ENCODE peak calls at places on chromosomes 3 and 15, in eight cellular contexts. O is prostate gland, T is uterus, H is ovary, D is transverse colon, U is stomach, X is H1, B is tibial nerve. K is an unnamed sample.

GRCh38 chr15:91021516-91022074 is 799 bp downstream of the VPS33B start:
- DNase-seq in O (no peak), T (no peak), H (no peak), D (no peak), U (no peak), X (no peak), B (no peak), K (no peak)

GRCh38 chr3:137035631-137036030 is 77.8 kb downstream of the IL20RB start:
- DNase-seq in O (no peak), T (no peak), H (no peak), D (no peak), U (no peak), X (no peak), B (no peak), K (no peak)

GRCh38 chr3:127639173-127640030 is 10.4 kb downstream of the PODXL2 start:
- DNase-seq in O (no peak), T (no peak), H (no peak), D (no peak), U (no peak), X (no peak), B (no peak), K (no peak)

GRCh38 chr15:43095243-43095642 is 10.6 kb downstream of the UBR1 start:
- DNase-seq in O (no peak), T (no peak), H (no peak), D (no peak), U (no peak), X (no peak), B (no peak), K (no peak)

GRCh38 chr15:69665641-69666091 is 213.0 kb downstream of the RPLP1 start:
- DNase-seq in O (no peak), T (no peak), H (peak), D (no peak), U (no peak), X (no peak), B (no peak), K (no peak)

GRCh38 chr15:80404057-80404718 is at the start of gene ARNT2:
- DNase-seq in O (no peak), T (peak), H (peak), D (no peak), U (no peak), X (no peak), B (no peak), K (no peak)

GRCh38 chr3:69855436-69856162 is 116.3 kb downstream of the MITF start:
- DNase-seq in O (no peak), T (no peak), H (no peak), D (no peak), U (no peak), X (no peak), B (no peak), K (no peak)

GRCh38 chr3:13708871-13709595 is 160.1 kb downstream of the FBLN2 start:
- DNase-seq in O (no peak), T (peak), H (no peak), D (no peak), U (no peak), X (no peak), B (no peak), K (peak)

GRCh38 chr15:81083201-81083600 is 50.9 kb upstream of the CFAP161 start:
- DNase-seq in O (no peak), T (no peak), H (no peak), D (no peak), U (no peak), X (no peak), B (no peak), K (no peak)

GRCh38 chr3:5194801-5195509 is 7.4 kb downstream of the EDEM1 start:
- DNase-seq in O (peak), T (peak), H (no peak), D (no peak), U (no peak), X (no peak), B (peak), K (peak)

GRCh38 chr3:184259878-184260570 is 1.3 kb downstream of the CAMK2N2 start:
- DNase-seq in O (no peak), T (peak), H (peak), D (peak), U (peak), X (no peak), B (no peak), K (no peak)

GRCh38 chr3:128081846-128082245 is 29.6 kb downstream of the SEC61A1 start:
- DNase-seq in O (no peak), T (no peak), H (no peak), D (no peak), U (no peak), X (no peak), B (no peak), K (no peak)

GRCh38 chr3:194323785-194324735 is 27.1 kb downstream of the CPN2 start:
- DNase-seq in O (peak), T (peak), H (no peak), D (peak), U (no peak), X (no peak), B (no peak), K (peak)

GRCh38 chr3:59812778-59813558 is 763.1 kb upstream of the CFAP20DC start:
- DNase-seq in O (no peak), T (no peak), H (no peak), D (no peak), U (no peak), X (no peak), B (no peak), K (no peak)

GRCh38 chr3:187223799-187224198 is 26.5 kb downstream of the RTP1 start:
- DNase-seq in O (no peak), T (no peak), H (no peak), D (no peak), U (no peak), X (no peak), B (no peak), K (no peak)

GRCh38 chr3:122962149-122962548 is 65.4 kb downstream of the SEMA5B start:
- DNase-seq in O (no peak), T (no peak), H (no peak), D (no peak), U (no peak), X (no peak), B (no peak), K (no peak)

GRCh38 chr15:73540161-73540560 is 93.0 kb downstream of the NPTN start:
- DNase-seq in O (no peak), T (no peak), H (no peak), D (no peak), U (no peak), X (no peak), B (no peak), K (no peak)

GRCh38 chr3:65854606-65855304 is 184.0 kb downstream of the MAGI1 start:
- DNase-seq in O (peak), T (no peak), H (no peak), D (peak), U (no peak), X (no peak), B (no peak), K (no peak)

GRCh38 chr3:195115598-195115905 is 155.4 kb downstream of the XXYLT1 start:
- DNase-seq in O (no peak), T (no peak), H (no peak), D (no peak), U (no peak), X (no peak), B (no peak), K (no peak)

GRCh38 chr3:98814799-98815450 is 51.8 kb downstream of the ST3GAL6 start:
- DNase-seq in O (no peak), T (no peak), H (no peak), D (no peak), U (no peak), X (no peak), B (no peak), K (no peak)

GRCh38 chr3:106157411-106157810 is 288.6 kb upstream of the CBLB start:
- DNase-seq in O (no peak), T (no peak), H (no peak), D (peak), U (no peak), X (no peak), B (no peak), K (no peak)

GRCh38 chr15:101162701-101163483 is 89.0 kb downstream of the CHSY1 start:
- DNase-seq in O (peak), T (no peak), H (no peak), D (no peak), U (no peak), X (no peak), B (no peak), K (no peak)

DNA sequence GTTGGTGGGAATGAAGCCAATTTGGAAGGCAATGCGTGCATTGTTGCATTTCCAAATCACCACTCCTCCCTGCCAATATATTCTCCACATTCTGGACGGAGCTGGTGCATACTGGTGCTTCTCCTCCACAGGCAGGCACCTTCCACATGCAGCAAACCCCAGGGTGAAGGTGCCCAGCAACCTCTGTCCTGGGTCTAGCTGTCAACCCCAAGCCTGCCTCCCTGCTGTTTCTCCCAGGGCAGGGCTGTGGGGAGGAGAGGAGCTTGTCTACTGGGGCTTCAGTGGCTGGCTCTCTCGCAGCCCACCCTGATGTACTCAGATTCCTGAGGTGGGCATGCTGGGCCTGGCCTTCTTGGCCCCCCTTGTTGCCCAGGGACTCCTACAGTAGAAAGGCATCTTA is 20.1 kb downstream of the GASK1A start:
- DNase-seq in O (no peak), T (no peak), H (no peak), D (no peak), U (no peak), X (no peak), B (no peak), K (no peak)
- H3K27ac ChIP-seq in O (peak), T (peak), H (peak), D (peak), U (peak), X (no peak), B (peak), K (peak)

DNA sequence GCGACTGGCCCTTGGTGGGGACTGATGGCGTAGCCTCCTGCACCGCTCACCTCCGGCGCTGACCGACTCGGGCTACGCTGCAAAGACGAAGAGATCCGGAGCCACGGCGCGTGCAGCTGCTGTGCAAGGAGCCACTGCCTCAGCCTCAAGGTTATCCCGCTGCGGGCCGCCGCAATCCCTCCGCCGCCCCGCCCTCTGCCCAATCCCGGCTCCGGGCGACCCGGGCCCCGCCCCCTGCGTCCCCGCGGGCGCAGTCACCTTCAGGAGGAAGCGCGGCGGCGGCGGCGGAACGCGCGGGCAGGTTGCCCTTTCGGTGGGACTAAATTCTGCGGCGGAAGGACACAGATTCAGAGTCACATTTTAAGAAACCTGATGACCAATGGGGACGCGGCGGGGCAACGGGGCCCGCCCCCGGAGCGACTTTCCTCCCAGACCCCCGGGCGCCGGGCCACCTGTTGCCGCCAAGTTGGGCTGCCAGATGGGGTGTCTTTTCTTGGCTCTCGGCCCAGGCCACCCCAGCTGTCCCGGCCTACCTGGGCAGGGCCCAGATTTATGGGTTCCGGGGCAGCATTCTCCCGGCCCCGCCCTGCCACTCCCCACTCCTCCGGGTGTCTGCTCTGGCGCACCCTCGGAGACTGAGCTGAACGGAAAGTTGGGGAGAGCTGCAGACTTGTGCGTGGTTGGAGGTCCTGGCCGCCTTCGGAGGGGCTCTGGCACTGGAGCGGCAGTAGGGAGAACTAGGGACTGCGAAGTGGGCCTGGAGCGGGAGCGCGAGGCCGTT is at the start of gene PKM:
- DNase-seq in O (peak), T (peak), H (peak), D (peak), U (peak), X (peak), B (peak), K (peak)
- TF ChIP-seq POLR2A in O (peak), T (peak), H (peak), D (peak), U (no peak), X (peak), B (peak), K (peak)

GRCh38 chr3:45118615-45119062 is 27.5 kb downstream of the CDCP1 start:
- DNase-seq in O (no peak), T (no peak), H (no peak), D (no peak), U (no peak), X (no peak), B (no peak), K (no peak)
- H3K27ac ChIP-seq in O (no peak), T (no peak), H (no peak), D (peak), U (peak), X (no peak), B (no peak), K (no peak)

GRCh38 chr3:121834079-121834730 is 655 bp downstream of the IQCB1 start:
- DNase-seq in O (no peak), T (no peak), H (no peak), D (peak), U (no peak), X (no peak), B (peak), K (no peak)

GRCh38 chr3:121839962-121840361 is 5.0 kb downstream of the EAF2 start:
- DNase-seq in O (no peak), T (no peak), H (no peak), D (no peak), U (no peak), X (no peak), B (no peak), K (no peak)

GRCh38 chr3:121836069-121836468 is 1.1 kb downstream of the EAF2 start:
- DNase-seq in O (no peak), T (no peak), H (no peak), D (no peak), U (no peak), X (no peak), B (no peak), K (no peak)

GRCh38 chr3:121834734-121835709 is at the start of the genes EAF2 and IQCB1:
- DNase-seq in O (peak), T (peak), H (peak), D (peak), U (peak), X (peak), B (peak), K (peak)
- TF ChIP-seq POLR2A in O (peak), T (peak), H (peak), D (peak), U (no peak), X (peak), B (peak), K (peak)

K was measured in breast epithelium.